ENCODE peak calls at places on chromosomes 6 and 20, in six cellular contexts. B is upper lobe of left lung, U is K562, W is A549, F is HepG2, T is GM12878. P is an unnamed sample.

GRCh38 chr20:51542894-51543788 is 622 bp upstream of the NFATC2 start:
- ATAC-seq in B (no peak), U (no peak), W (no peak), F (no peak), T (no peak), P (no peak)

GRCh38 chr20:35165221-35166185 is 6.4 kb upstream of the PROCR start:
- ATAC-seq in B (no peak), U (peak), W (no peak), F (no peak), T (no peak), P (no peak)

GRCh38 chr6:155187994-155188706 is 75.7 kb upstream of the CLDN20 start:
- ATAC-seq in B (no peak), U (no peak), W (no peak), F (no peak), T (no peak), P (peak)

GRCh38 chr6:145632971-145633370 is 102.3 kb downstream of the EPM2A start:
- ATAC-seq in B (no peak), U (no peak), W (no peak), F (no peak), T (no peak), P (no peak)

GRCh38 chr6:28542440-28543293 is 17.0 kb downstream of the GPX5 start:
- ATAC-seq in B (peak), U (peak), W (peak), F (peak), T (peak), P (no peak)

GRCh38 chr6:743320-744096 is 50.6 kb upstream of the EXOC2 start:
- ATAC-seq in B (no peak), U (no peak), W (no peak), F (no peak), T (no peak), P (no peak)

GRCh38 chr6:20652691-20653479 is 118.6 kb downstream of the CDKAL1 start:
- ATAC-seq in B (no peak), U (no peak), W (peak), F (no peak), T (no peak), P (no peak)

GRCh38 chr6:35294308-35294945 is 3.2 kb upstream of the DEF6 start:
- ATAC-seq in B (no peak), U (peak), W (peak), F (peak), T (peak), P (no peak)

GRCh38 chr6:118783931-118784528 is 109.9 kb upstream of the ASF1A start:
- ATAC-seq in B (no peak), U (no peak), W (no peak), F (no peak), T (no peak), P (no peak)

GRCh38 chr6:106275692-106276091 is 49.9 kb downstream of the ATG5 start:
- ATAC-seq in B (no peak), U (no peak), W (no peak), F (no peak), T (peak), P (no peak)

GRCh38 chr20:9867196-9867980 is 28.5 kb upstream of the PAK5 start:
- ATAC-seq in B (no peak), U (no peak), W (no peak), F (no peak), T (no peak), P (no peak)

GRCh38 chr20:35257175-35257909 is 20.6 kb downstream of the MMP24OS start:
- ATAC-seq in B (no peak), U (no peak), W (peak), F (no peak), T (no peak), P (no peak)

GRCh38 chr6:106244931-106245330 is 80.6 kb downstream of the ATG5 start:
- ATAC-seq in B (no peak), U (no peak), W (no peak), F (no peak), T (peak), P (no peak)

GRCh38 chr6:147949981-147950622 is 392.5 kb upstream of the SASH1 start:
- ATAC-seq in B (peak), U (no peak), W (no peak), F (no peak), T (no peak), P (peak)

GRCh38 chr20:63483834-63484233 is 11.4 kb upstream of the KCNQ2 start:
- ATAC-seq in B (no peak), U (peak), W (peak), F (peak), T (peak), P (no peak)

GRCh38 chr20:5570442-5570841 is 179.8 kb upstream of the SHLD1 start:
- ATAC-seq in B (peak), U (no peak), W (no peak), F (no peak), T (peak), P (no peak)

GRCh38 chr6:25477006-25477590 is 174.9 kb upstream of the SCGN start:
- ATAC-seq in B (no peak), U (no peak), W (peak), F (no peak), T (peak), P (no peak)

GRCh38 chr6:37643851-37644672 is 53.6 kb downstream of the MDGA1 start:
- ATAC-seq in B (no peak), U (peak), W (no peak), F (no peak), T (no peak), P (no peak)

GRCh38 chr6:29376003-29376402 is 912 bp upstream of the OR12D3 start:
- ATAC-seq in B (no peak), U (no peak), W (no peak), F (no peak), T (no peak), P (no peak)

GRCh38 chr6:16057411-16057810 is 71.5 kb upstream of the MYLIP start:
- ATAC-seq in B (no peak), U (no peak), W (no peak), F (no peak), T (no peak), P (no peak)

GRCh38 chr20:24131684-24132083 is 143.1 kb upstream of the GGTLC1 start:
- ATAC-seq in B (no peak), U (no peak), W (no peak), F (no peak), T (no peak), P (no peak)

GRCh38 chr6:80440496-80441160 is 334.2 kb downstream of the BCKDHB start:
- ATAC-seq in B (no peak), U (no peak), W (no peak), F (no peak), T (peak), P (no peak)

GRCh38 chr6:80446454-80447045 is 340.1 kb downstream of the BCKDHB start:
- ATAC-seq in B (no peak), U (no peak), W (no peak), F (no peak), T (no peak), P (no peak)

GRCh38 chr6:80449756-80450155 is 343.3 kb downstream of the BCKDHB start:
- ATAC-seq in B (no peak), U (no peak), W (no peak), F (no peak), T (no peak), P (no peak)

GRCh38 chr6:80439721-80440488 is 333.4 kb downstream of the BCKDHB start:
- ATAC-seq in B (no peak), U (no peak), W (no peak), F (no peak), T (no peak), P (no peak)

DNA sequence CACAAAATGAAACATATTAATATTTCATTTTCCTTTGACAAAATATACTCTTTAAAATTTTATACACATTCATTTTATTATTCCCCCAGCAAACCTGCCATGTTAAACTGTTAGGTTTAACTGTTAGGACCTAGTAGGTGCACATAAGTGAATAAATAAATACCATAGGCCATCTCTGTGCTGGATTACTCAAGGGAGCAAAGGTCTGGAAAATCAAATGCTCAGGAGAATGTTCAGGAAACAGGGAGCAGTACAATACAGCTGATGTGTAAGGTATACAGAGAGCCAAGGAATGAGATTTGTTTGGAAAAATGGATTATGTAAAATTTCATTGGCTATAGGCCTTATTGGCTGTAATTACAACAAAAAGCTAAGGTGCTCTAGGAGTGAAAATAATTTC is 339.3 kb downstream of the BCKDHB start:
- ATAC-seq in B (no peak), U (no peak), W (no peak), F (no peak), T (no peak), P (no peak)
- TF ChIP-seq POLR2A in B (no peak), U (no peak), W (no peak), F (no peak), T (no peak), P (no peak)

GRCh38 chr20:36800410-36800809 is 26.8 kb upstream of the DSN1 start:
- ATAC-seq in B (no peak), U (no peak), W (no peak), F (no peak), T (no peak), P (no peak)
- TF ChIP-seq EP300 in B (no peak), U (no peak), W (no peak), F (no peak), T (no peak), P (no peak)

GRCh38 chr6:144285798-144286502 is 815 bp downstream of the UTRN start:
- ATAC-seq in B (peak), U (peak), W (peak), F (peak), T (peak), P (peak)
- TF ChIP-seq POLR2A in B (no peak), U (no peak), W (no peak), F (peak), T (no peak), P (no peak)

GRCh38 chr6:10166031-10166430 is 248.8 kb downstream of the TFAP2A start:
- ATAC-seq in B (no peak), U (no peak), W (no peak), F (no peak), T (no peak), P (no peak)

GRCh38 chr6:10174056-10174455 is 240.8 kb downstream of the TFAP2A start:
- ATAC-seq in B (no peak), U (no peak), W (no peak), F (no peak), T (no peak), P (no peak)

GRCh38 chr6:10175330-10175729 is 239.5 kb downstream of the TFAP2A start:
- ATAC-seq in B (no peak), U (no peak), W (no peak), F (no peak), T (no peak), P (no peak)

GRCh38 chr6:10174761-10175160 is 240.1 kb downstream of the TFAP2A start:
- ATAC-seq in B (no peak), U (no peak), W (no peak), F (no peak), T (no peak), P (no peak)

DNA sequence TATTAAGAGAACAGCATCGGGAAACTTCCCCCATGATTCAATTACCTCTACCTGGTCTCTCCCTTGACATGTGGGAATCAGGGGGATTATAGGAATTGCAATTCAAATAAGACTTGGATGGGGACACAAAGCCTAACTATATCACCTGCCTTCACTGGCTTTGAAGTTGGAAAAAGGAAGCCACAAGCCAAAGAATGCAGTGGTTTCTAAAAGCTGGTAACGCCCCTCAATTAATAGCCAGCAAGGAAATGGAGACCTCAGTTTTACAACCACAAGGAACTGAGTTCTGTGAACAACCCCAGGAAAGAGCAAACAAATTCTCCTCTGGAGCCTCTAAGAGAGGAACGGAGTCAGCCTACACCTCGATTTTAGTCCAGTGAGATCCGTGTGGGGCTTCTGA is 244.1 kb downstream of the TFAP2A start:
- ATAC-seq in B (no peak), U (no peak), W (no peak), F (no peak), T (no peak), P (no peak)
- TF ChIP-seq EP300 in B (no peak), U (no peak), W (no peak), F (no peak), T (no peak), P (no peak)

GRCh38 chr6:169858293-169858934 is 107.0 kb downstream of the ERMARD start:
- ATAC-seq in B (no peak), U (no peak), W (no peak), F (no peak), T (no peak), P (no peak)

GRCh38 chr6:169859978-169860703 is 108.7 kb downstream of the ERMARD start:
- ATAC-seq in B (peak), U (no peak), W (no peak), F (no peak), T (no peak), P (no peak)

GRCh38 chr6:169857343-169858292 is 106.2 kb downstream of the ERMARD start:
- ATAC-seq in B (no peak), U (no peak), W (no peak), F (no peak), T (no peak), P (no peak)

GRCh38 chr6:169859401-169859977 is 108.1 kb downstream of the ERMARD start:
- ATAC-seq in B (no peak), U (no peak), W (no peak), F (peak), T (no peak), P (no peak)

DNA sequence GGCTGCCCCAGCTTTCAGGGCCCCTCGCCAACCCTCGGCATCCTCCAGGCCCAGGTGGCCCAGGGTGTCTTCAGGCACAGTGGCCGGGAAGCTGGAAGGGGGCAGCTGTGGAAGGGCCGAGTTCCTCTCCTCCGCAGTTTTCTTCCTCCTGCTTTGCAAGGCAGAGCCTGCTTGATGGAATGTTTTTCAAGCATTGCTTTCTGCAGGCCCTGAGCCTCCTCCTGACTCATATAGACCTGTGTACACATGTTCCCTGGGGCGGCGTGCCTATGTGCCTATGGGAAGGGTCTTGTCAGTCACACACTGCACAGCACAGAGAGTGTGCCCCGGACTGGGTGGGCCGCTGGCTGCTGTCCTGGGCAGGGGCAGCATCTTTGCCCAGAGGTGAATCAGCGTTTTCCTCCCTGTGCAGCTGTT is 107.5 kb downstream of the ERMARD start:
- ATAC-seq in B (no peak), U (no peak), W (no peak), F (peak), T (no peak), P (no peak)
- TF ChIP-seq POLR2A in B (no peak), U (no peak), W (no peak), F (no peak), T (no peak), P (no peak)

GRCh38 chr6:33854572-33855030 is 50.8 kb upstream of the MLN start:
- ATAC-seq in B (no peak), U (no peak), W (no peak), F (no peak), T (no peak), P (no peak)
- TF ChIP-seq EP300 in B (no peak), U (no peak), W (no peak), F (no peak), T (no peak), P (no peak)

GRCh38 chr20:59729476-59729875 is 125.1 kb downstream of the PHACTR3 start:
- ATAC-seq in B (no peak), U (no peak), W (no peak), F (no peak), T (no peak), P (no peak)

GRCh38 chr20:59726196-59726595 is 121.9 kb downstream of the PHACTR3 start:
- ATAC-seq in B (no peak), U (no peak), W (no peak), F (no peak), T (no peak), P (no peak)

GRCh38 chr20:59725476-59726119 is 121.3 kb downstream of the PHACTR3 start:
- ATAC-seq in B (no peak), U (no peak), W (peak), F (peak), T (no peak), P (no peak)

GRCh38 chr20:59731371-59731770 is 127.0 kb downstream of the PHACTR3 start:
- ATAC-seq in B (no peak), U (no peak), W (no peak), F (no peak), T (no peak), P (no peak)

GRCh38 chr20:59728722-59729430 is 124.5 kb downstream of the PHACTR3 start:
- ATAC-seq in B (no peak), U (no peak), W (no peak), F (no peak), T (no peak), P (no peak)
- TF ChIP-seq POLR2A in B (no peak), U (no peak), W (no peak), F (no peak), T (no peak), P (no peak)